ENCODE peak calls at places on chromosomes 5 and 9, in seven cellular contexts. V, J, F, B, G, U and M are unnamed samples.

GRCh38 chr5:16507716-16508115 is 42.1 kb upstream of the ZNF622 start:
- DNase-seq in V (no peak), G (no peak), B (no peak), J (no peak), U (no peak), F (no peak), M (no peak)

GRCh38 chr9:132589148-132590036 is 7.0 kb downstream of the BARHL1 start:
- DNase-seq in B (no peak), J (no peak), U (no peak), V (no peak), G (no peak), F (no peak), M (no peak)

GRCh38 chr9:93679536-93680444 is 103.4 kb downstream of the PHF2 start:
- DNase-seq in V (no peak), G (no peak), B (no peak), J (peak; percentile 60), U (no peak), F (peak; percentile 2), M (no peak)

GRCh38 chr5:179699640-179700298 is 1.0 kb downstream of the CANX start:
- DNase-seq in G (no peak), J (no peak), F (no peak), U (peak; percentile 64), V (peak; percentile 6), B (no peak), M (peak; percentile 53)

GRCh38 chr9:34992376-34992951 is 2.9 kb downstream of the DNAJB5 start:
- DNase-seq in B (no peak), J (peak; percentile 86), U (peak; percentile 74), V (no peak), F (no peak), G (peak; percentile 24), M (peak; percentile 95)

GRCh38 chr5:154260224-154260859 is 69.8 kb downstream of the GALNT10 start:
- DNase-seq in V (no peak), G (no peak), J (no peak), F (no peak), U (no peak), B (no peak), M (peak; percentile 45)

GRCh38 chr5:58048954-58049353 is 410.9 kb downstream of the PLK2 start:
- DNase-seq in F (no peak), V (no peak), G (no peak), U (no peak), J (no peak), B (no peak), M (no peak)

GRCh38 chr5:130077007-130077406 is 172.7 kb downstream of the CHSY3 start:
- DNase-seq in U (no peak), B (no peak), G (no peak), F (no peak), V (no peak), J (no peak), M (no peak)

GRCh38 chr5:62130107-62130506 is 175.9 kb upstream of the KIF2A start:
- DNase-seq in U (no peak), J (no peak), F (no peak), G (no peak), V (no peak), B (no peak), M (no peak)

GRCh38 chr9:69412741-69413150 is 87.7 kb downstream of the ENTREP1 start:
- DNase-seq in B (peak; percentile 16), J (peak; percentile 70), G (no peak), U (peak; percentile 5), V (no peak), F (peak; percentile 80), M (peak; percentile 62)

GRCh38 chr5:76944638-76945037 is 8.2 kb upstream of the CRHBP start:
- DNase-seq in V (no peak), F (no peak), B (no peak), J (no peak), G (no peak), U (no peak), M (no peak)

GRCh38 chr5:161751265-161751664 is 65.7 kb downstream of the GABRA6 start:
- DNase-seq in B (no peak), V (no peak), F (no peak), J (no peak), U (no peak), G (no peak), M (no peak)